ENCODE peak calls at places on chromosomes 16 and 17, in eight cellular contexts. One of them, this sample, is unnamed.

GRCh38 chr16:71273384-71273783 is 15.8 kb downstream of the CMTR2 start:
- DNase-seq in GM23338: no peak
- DNase-seq in H1: no peak
- DNase-seq in endothelial cell of umbilical vein: no peak
- DNase-seq in HCT116: no peak
- DNase-seq in HepG2: no peak
- DNase-seq in GM12878: no peak
- DNase-seq in K562: no peak
- DNase-seq in this sample: no peak

GRCh38 chr17:49590874-49591273 is 15.2 kb downstream of the NXPH3 start:
- DNase-seq in GM23338: no peak
- DNase-seq in H1: no peak
- DNase-seq in endothelial cell of umbilical vein: no peak
- DNase-seq in HCT116: no peak
- DNase-seq in HepG2: no peak
- DNase-seq in GM12878: no peak
- DNase-seq in K562: no peak
- DNase-seq in this sample: no peak

GRCh38 chr16:11459722-11460121 is 114.5 kb downstream of the RMI2 start:
- DNase-seq in GM23338: no peak
- DNase-seq in H1: no peak
- DNase-seq in endothelial cell of umbilical vein: no peak
- DNase-seq in HCT116: no peak
- DNase-seq in HepG2: no peak
- DNase-seq in GM12878: no peak
- DNase-seq in K562: no peak
- DNase-seq in this sample: no peak

GRCh38 chr17:55549140-55549539 is 37.9 kb upstream of the SMIM36 start:
- DNase-seq in GM23338: peak
- DNase-seq in H1: no peak
- DNase-seq in endothelial cell of umbilical vein: no peak
- DNase-seq in HCT116: peak
- DNase-seq in HepG2: peak
- DNase-seq in GM12878: no peak
- DNase-seq in K562: no peak
- DNase-seq in this sample: no peak

GRCh38 chr16:14505846-14506245 is 124.2 kb downstream of the PARN start:
- DNase-seq in GM23338: no peak
- DNase-seq in H1: no peak
- DNase-seq in endothelial cell of umbilical vein: peak
- DNase-seq in HCT116: no peak
- DNase-seq in HepG2: peak
- DNase-seq in GM12878: no peak
- DNase-seq in K562: no peak
- DNase-seq in this sample: no peak

GRCh38 chr17:1164935-1165556 is 14.7 kb downstream of the ABR start:
- DNase-seq in GM23338: no peak
- DNase-seq in H1: no peak
- DNase-seq in endothelial cell of umbilical vein: peak
- DNase-seq in HCT116: no peak
- DNase-seq in HepG2: no peak
- DNase-seq in GM12878: no peak
- DNase-seq in K562: no peak
- DNase-seq in this sample: no peak

GRCh38 chr17:19613979-19614378 is 34.6 kb upstream of the ALDH3A2 start:
- DNase-seq in GM23338: peak
- DNase-seq in H1: no peak
- DNase-seq in endothelial cell of umbilical vein: no peak
- DNase-seq in HCT116: no peak
- DNase-seq in HepG2: no peak
- DNase-seq in GM12878: no peak
- DNase-seq in K562: no peak
- DNase-seq in this sample: no peak

GRCh38 chr17:41518789-41519449 is at the start of gene KRT15:
- DNase-seq in GM23338: no peak
- DNase-seq in H1: no peak
- DNase-seq in endothelial cell of umbilical vein: no peak
- DNase-seq in HCT116: no peak
- DNase-seq in HepG2: no peak
- DNase-seq in GM12878: no peak
- DNase-seq in K562: no peak
- DNase-seq in this sample: no peak

GRCh38 chr17:27807567-27808470 is 7.5 kb upstream of the NOS2 start:
- DNase-seq in GM23338: no peak
- DNase-seq in H1: no peak
- DNase-seq in endothelial cell of umbilical vein: no peak
- DNase-seq in HCT116: no peak
- DNase-seq in HepG2: no peak
- DNase-seq in GM12878: peak
- DNase-seq in K562: no peak
- DNase-seq in this sample: no peak

GRCh38 chr16:88303890-88304819 is 78.6 kb upstream of the ZNF469 start:
- DNase-seq in GM23338: no peak
- DNase-seq in H1: no peak
- DNase-seq in endothelial cell of umbilical vein: no peak
- DNase-seq in HCT116: no peak
- DNase-seq in HepG2: peak
- DNase-seq in GM12878: no peak
- DNase-seq in K562: peak
- DNase-seq in this sample: no peak
- TF ChIP-seq POLR2AphosphoS5 in GM23338: no peak
- TF ChIP-seq POLR2AphosphoS5 in H1: no peak
- TF ChIP-seq POLR2AphosphoS5 in endothelial cell of umbilical vein: no peak
- TF ChIP-seq POLR2AphosphoS5 in HCT116: no peak
- TF ChIP-seq POLR2AphosphoS5 in HepG2: no peak
- TF ChIP-seq POLR2AphosphoS5 in GM12878: no peak
- TF ChIP-seq POLR2AphosphoS5 in K562: no peak
- TF ChIP-seq POLR2AphosphoS5 in this sample: no peak

DNA sequence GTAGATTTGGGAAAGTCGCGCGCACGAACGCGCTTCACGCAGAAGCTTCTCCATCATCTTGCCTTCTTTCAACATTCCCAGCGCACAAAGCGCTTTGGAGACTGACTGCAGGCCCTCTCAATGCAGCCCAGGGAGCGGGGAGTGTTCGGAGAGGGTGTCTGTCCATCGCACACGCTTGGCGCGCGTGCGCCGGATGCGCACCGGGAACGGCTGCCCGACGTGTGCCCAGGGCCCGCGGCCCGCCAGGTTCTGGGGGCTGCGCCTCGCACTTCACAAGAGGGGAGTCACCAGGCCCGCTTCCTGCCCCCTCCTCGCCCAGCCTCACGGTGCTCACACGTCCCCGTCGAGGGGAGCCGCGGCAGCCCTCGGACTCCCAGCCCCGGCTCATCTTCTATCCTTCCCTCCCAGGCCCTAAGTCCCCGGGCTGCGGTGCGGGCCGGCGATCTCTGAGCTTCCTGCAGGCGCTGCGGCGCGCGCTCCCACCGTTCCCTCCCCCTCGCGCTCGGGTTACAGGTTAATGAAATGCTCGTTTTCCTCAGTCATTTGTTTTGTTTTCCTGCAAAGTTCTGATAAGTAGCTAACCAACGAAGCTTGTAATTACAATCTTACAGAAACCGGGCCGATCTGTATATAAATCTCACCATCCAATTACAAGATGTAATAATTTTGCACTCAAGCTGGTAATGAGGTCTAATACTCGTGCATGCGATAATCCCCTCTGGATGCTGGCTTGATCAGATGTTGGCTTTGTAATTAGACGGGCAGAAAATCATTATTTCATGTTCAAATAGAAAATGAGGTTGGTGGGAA is 2.9 kb upstream of the IRX3 start:
- DNase-seq in GM23338: peak
- DNase-seq in H1: no peak
- DNase-seq in endothelial cell of umbilical vein: no peak
- DNase-seq in HCT116: no peak
- DNase-seq in HepG2: no peak
- DNase-seq in GM12878: no peak
- DNase-seq in K562: no peak
- DNase-seq in this sample: no peak
- TF ChIP-seq EZH2 in GM23338: peak
- TF ChIP-seq EZH2 in H1: peak
- TF ChIP-seq EZH2 in endothelial cell of umbilical vein: no peak
- TF ChIP-seq EZH2 in HCT116: no peak
- TF ChIP-seq EZH2 in HepG2: no peak
- TF ChIP-seq EZH2 in GM12878: no peak
- TF ChIP-seq EZH2 in K562: no peak
- TF ChIP-seq EZH2 in this sample: no peak

DNA sequence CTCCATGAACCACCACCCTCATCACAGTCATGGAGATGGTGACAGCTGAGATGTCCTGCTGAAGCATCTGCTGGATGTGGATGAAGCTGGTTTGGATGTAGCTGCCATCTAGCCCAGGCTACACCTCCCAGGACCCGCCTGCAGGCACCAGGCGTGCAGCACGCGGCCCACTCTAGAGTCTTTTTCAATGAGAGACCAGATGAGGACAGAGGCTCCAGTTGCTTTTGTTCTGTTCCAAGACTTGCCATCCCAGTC is 102.1 kb downstream of the ZNF778 start:
- DNase-seq in GM23338: no peak
- DNase-seq in H1: no peak
- DNase-seq in endothelial cell of umbilical vein: no peak
- DNase-seq in HCT116: no peak
- DNase-seq in HepG2: no peak
- DNase-seq in GM12878: no peak
- DNase-seq in K562: peak
- DNase-seq in this sample: no peak
- H3K27ac ChIP-seq in GM23338: peak
- H3K27ac ChIP-seq in H1: no peak
- H3K27ac ChIP-seq in endothelial cell of umbilical vein: peak
- H3K27ac ChIP-seq in HCT116: peak
- H3K27ac ChIP-seq in HepG2: peak
- H3K27ac ChIP-seq in GM12878: peak
- H3K27ac ChIP-seq in K562: peak
- H3K27ac ChIP-seq in this sample: no peak

DNA sequence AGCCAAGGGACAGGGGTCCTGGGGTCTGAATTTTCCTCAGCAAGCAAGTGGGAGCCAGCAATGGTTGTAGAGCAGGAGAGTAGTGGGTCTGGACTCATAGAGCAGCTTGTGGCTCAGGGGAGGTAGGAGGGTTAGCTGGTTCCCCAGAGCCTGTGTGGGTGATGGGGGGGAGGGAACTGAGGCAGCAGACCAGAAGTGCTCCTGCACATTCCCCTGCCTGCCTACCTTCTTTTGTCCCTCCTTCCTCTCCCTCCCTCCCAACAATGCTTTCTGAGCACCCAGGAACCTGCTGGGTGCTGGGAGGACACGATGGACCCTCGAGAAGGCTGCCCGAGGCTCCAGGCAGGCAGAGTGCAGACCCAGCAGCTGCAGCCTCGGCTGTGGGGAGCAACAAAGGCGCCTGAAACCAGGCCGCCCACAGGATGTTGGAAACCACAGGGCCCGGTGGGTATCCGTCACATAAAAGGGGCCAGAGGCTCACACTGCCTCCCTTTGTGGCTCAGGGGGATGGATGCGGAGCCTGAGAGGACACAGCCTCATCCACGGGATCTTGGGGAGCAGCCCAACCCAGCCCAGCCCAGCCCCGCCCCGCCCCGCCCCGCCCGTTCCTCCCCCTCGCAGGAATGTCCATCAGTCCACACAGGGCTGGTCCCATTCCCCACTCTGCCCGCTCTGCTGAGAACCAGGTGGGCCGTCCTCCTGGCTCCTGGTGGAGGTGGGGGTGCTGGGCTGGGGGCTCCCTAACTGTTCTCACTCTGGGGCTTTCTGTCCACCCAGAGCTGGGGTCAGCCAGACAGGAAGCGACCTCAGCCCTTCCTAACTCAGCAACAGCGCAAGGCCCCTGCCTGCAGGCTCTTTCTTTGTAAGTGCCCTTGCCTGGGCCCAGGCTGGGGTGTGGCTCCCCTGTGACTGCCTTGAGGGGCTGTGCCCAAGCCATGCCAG is 1.7 kb upstream of the NLRC3 start:
- DNase-seq in GM23338: peak
- DNase-seq in H1: no peak
- DNase-seq in endothelial cell of umbilical vein: no peak
- DNase-seq in HCT116: no peak
- DNase-seq in HepG2: no peak
- DNase-seq in GM12878: peak
- DNase-seq in K562: peak
- DNase-seq in this sample: no peak
- TF ChIP-seq POLR2AphosphoS5 in GM23338: no peak
- TF ChIP-seq POLR2AphosphoS5 in H1: no peak
- TF ChIP-seq POLR2AphosphoS5 in endothelial cell of umbilical vein: no peak
- TF ChIP-seq POLR2AphosphoS5 in HCT116: no peak
- TF ChIP-seq POLR2AphosphoS5 in HepG2: no peak
- TF ChIP-seq POLR2AphosphoS5 in GM12878: peak
- TF ChIP-seq POLR2AphosphoS5 in K562: no peak
- TF ChIP-seq POLR2AphosphoS5 in this sample: no peak

GRCh38 chr17:43755389-43755875 is 3.2 kb downstream of the SOST start:
- DNase-seq in GM23338: peak
- DNase-seq in H1: peak
- DNase-seq in endothelial cell of umbilical vein: no peak
- DNase-seq in HCT116: no peak
- DNase-seq in HepG2: no peak
- DNase-seq in GM12878: no peak
- DNase-seq in K562: no peak
- DNase-seq in this sample: no peak
- TF ChIP-seq EZH2 in GM23338: no peak
- TF ChIP-seq EZH2 in H1: peak
- TF ChIP-seq EZH2 in endothelial cell of umbilical vein: no peak
- TF ChIP-seq EZH2 in HCT116: no peak
- TF ChIP-seq EZH2 in HepG2: no peak
- TF ChIP-seq EZH2 in GM12878: no peak
- TF ChIP-seq EZH2 in K562: no peak
- TF ChIP-seq EZH2 in this sample: peak